ENCODE peak calls at places on chromosomes 13 and 19, in four cellular contexts. M is AG04450, T is colonic mucosa, Z is ovary. Q is an unnamed sample. For H3K9me3, the result is how much of the 10 kb centered on the place peaks cover.

GRCh38 chr13:19680751-19681150 is 47.3 kb downstream of the MPHOSPH8 start:
- DNase-seq in M (no peak), T (no peak), Z (no peak), Q (no peak)

GRCh38 chr13:73061478-73062275 is 2.9 kb downstream of the KLF5 start:
- DNase-seq in M (no peak), T (peak), Z (no peak), Q (no peak)

GRCh38 chr13:104024416-104025170 is 958.4 kb upstream of the SLC10A2 start:
- DNase-seq in M (no peak), T (no peak), Z (no peak), Q (no peak)

GRCh38 chr13:48570225-48570828 is 37.4 kb upstream of the RCBTB2 start:
- DNase-seq in M (no peak), T (no peak), Z (no peak), Q (no peak)

GRCh38 chr19:43872547-43873336 is 45.6 kb downstream of the ZNF283 start:
- DNase-seq in M (no peak), T (no peak), Z (no peak), Q (no peak)

GRCh38 chr13:84399320-84400085 is 517.2 kb upstream of the SLITRK1 start:
- DNase-seq in M (no peak), T (no peak), Z (no peak), Q (no peak)

GRCh38 chr19:13120817-13121216 is 2.8 kb downstream of the NACC1 start:
- DNase-seq in M (no peak), T (no peak), Z (no peak), Q (no peak)

GRCh38 chr19:14476663-14477401 is 1.7 kb upstream of the PTGER1 start:
- DNase-seq in M (peak), T (peak), Z (no peak), Q (no peak)

GRCh38 chr13:53201454-53202225 is 173.0 kb downstream of the OLFM4 start:
- DNase-seq in M (no peak), T (peak), Z (no peak), Q (peak)

GRCh38 chr13:79749985-79750551 is 269.1 kb downstream of the NDFIP2 start:
- DNase-seq in M (peak), T (no peak), Z (peak), Q (peak)

GRCh38 chr19:38932425-38933179 is 1.9 kb downstream of the MRPS12 start:
- DNase-seq in M (no peak), T (no peak), Z (no peak), Q (no peak)

GRCh38 chr19:28023064-28023463 is 1189.9 kb downstream of the UQCRFS1 start:
- DNase-seq in M (no peak), T (no peak), Z (no peak), Q (no peak)

GRCh38 chr19:38001158-38001781 is 94.3 kb downstream of the SIPA1L3 start:
- DNase-seq in M (no peak), T (no peak), Z (no peak), Q (no peak)

GRCh38 chr19:8145969-8146368 is 3.4 kb downstream of the FBN3 start:
- DNase-seq in M (no peak), T (no peak), Z (no peak), Q (no peak)

GRCh38 chr13:112882555-112883024 is 86.4 kb upstream of the MCF2L start:
- DNase-seq in M (no peak), T (no peak), Z (no peak), Q (no peak)

GRCh38 chr13:32206097-32206740 is 108.9 kb downstream of the ZAR1L start:
- DNase-seq in M (no peak), T (no peak), Z (no peak), Q (no peak)

GRCh38 chr13:107883561-107884175 is 331.7 kb downstream of the LIG4 start:
- DNase-seq in M (peak), T (no peak), Z (no peak), Q (no peak)

GRCh38 chr19:6590458-6591319 is at the start of gene CD70:
- DNase-seq in M (no peak), T (no peak), Z (no peak), Q (no peak)

GRCh38 chr13:75633285-75633684 is 2.8 kb upstream of the LMO7 start:
- DNase-seq in M (peak), T (no peak), Z (no peak), Q (no peak)

GRCh38 chr13:47289578-47289977 is 392.7 kb upstream of the HTR2A start:
- DNase-seq in M (no peak), T (no peak), Z (no peak), Q (no peak)

GRCh38 chr13:112772539-112772909 is 82.7 kb downstream of the ATP11A start:
- DNase-seq in M (no peak), T (no peak), Z (no peak), Q (no peak)

GRCh38 chr13:34044041-34044440 is 226.1 kb downstream of the RFC3 start:
- DNase-seq in M (no peak), T (no peak), Z (no peak), Q (no peak)

GRCh38 chr19:35164418-35164817 is 9.9 kb downstream of the FXYD5 start:
- DNase-seq in M (no peak), T (no peak), Z (no peak), Q (no peak)
- H3K9me3 ChIP-seq in M (under half), T (under half), Z (under half), Q (under half)

DNA sequence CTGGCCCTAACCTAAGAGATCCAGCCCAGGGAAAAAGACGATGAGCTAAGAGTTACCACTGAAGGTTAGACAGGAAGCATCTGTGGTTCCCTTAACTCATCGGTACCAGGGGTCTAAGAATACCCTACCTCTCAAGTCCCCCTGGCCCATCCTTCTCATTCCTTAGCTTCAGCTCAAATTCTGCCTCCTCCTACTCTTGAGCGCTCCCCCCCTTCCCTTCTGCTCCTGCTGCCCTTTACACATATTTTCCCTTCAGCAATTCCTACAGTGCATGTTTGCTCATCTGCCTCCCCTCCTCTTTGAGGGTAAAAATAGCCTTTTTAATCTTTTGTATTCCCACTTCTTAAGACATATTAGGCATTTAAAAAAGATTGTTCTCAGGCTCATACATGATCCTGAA is 33.2 kb downstream of the LNX2 start:
- DNase-seq in M (no peak), T (no peak), Z (no peak), Q (no peak)
- H3K9me3 ChIP-seq in M (under half), T (under half), Z (under half), Q (under half)

GRCh38 chr19:15759962-15760565 is 22.3 kb downstream of the OR10H3 start:
- DNase-seq in M (no peak), T (peak), Z (no peak), Q (no peak)

GRCh38 chr19:15758379-15758778 is 20.6 kb downstream of the OR10H3 start:
- DNase-seq in M (no peak), T (no peak), Z (no peak), Q (no peak)
- H3K9me3 ChIP-seq in M (under half), T (under half), Z (under half), Q (under half)

GRCh38 chr19:22733691-22734090 is 50.3 kb downstream of the ZNF99 start:
- DNase-seq in M (no peak), T (no peak), Z (no peak), Q (no peak)
- H3K9me3 ChIP-seq in M (under half), T (under half), Z (under half), Q (under half)

DNA sequence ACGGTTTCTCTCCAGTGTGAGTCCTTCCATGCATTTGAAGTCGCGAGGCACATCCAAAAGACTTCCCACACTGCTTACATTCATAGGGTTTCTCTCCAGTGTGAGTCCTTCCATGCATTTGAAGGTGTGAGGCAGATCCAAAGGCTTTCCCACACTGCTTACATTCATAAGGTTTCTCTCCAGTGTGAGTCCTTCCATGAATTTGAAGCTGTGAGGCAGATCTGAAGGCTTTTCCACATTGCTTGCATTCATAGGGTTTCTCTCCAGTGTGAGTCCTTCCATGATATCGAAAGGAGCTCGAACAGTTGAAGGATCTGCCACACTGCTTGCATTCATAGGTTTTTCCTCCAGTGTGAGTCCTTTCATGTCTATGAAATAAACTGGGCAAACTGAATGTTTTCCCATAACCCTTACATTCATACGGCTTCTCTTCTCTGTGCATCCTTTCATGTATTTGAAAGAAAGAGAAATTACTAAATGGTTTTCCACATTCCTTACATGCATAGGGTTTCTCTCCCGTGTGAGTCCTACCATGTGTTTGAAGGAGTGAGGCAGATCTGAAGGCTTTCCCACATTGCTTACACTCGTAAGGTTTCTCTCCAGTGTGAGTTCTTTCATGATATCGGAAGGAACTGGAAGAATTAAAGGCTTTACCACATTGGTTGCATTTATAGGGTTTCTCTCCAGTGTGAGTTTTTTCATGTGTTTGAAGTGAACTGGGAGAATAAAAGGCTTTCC is 20.3 kb downstream of the ZNF433 start:
- DNase-seq in M (no peak), T (no peak), Z (no peak), Q (no peak)
- H3K9me3 ChIP-seq in M (half or more), T (under half), Z (under half), Q (half or more)

GRCh38 chr19:50058425-50058824 is 32.6 kb downstream of the ZNF473 start:
- DNase-seq in M (no peak), T (no peak), Z (no peak), Q (no peak)
- H3K9me3 ChIP-seq in M (under half), T (under half), Z (under half), Q (half or more)

GRCh38 chr19:57712222-57712621 is 3.2 kb upstream of the ZNF154 start:
- DNase-seq in M (no peak), T (no peak), Z (no peak), Q (no peak)

GRCh38 chr19:57708641-57709354 is at the start of gene ZNF154:
- DNase-seq in M (peak), T (peak), Z (peak), Q (peak)

GRCh38 chr19:57709616-57710015 is 612 bp upstream of the ZNF154 start:
- DNase-seq in M (no peak), T (no peak), Z (no peak), Q (no peak)

GRCh38 chr19:57701625-57702024 is 7.4 kb downstream of the ZNF154 start:
- DNase-seq in M (no peak), T (no peak), Z (no peak), Q (no peak)

DNA sequence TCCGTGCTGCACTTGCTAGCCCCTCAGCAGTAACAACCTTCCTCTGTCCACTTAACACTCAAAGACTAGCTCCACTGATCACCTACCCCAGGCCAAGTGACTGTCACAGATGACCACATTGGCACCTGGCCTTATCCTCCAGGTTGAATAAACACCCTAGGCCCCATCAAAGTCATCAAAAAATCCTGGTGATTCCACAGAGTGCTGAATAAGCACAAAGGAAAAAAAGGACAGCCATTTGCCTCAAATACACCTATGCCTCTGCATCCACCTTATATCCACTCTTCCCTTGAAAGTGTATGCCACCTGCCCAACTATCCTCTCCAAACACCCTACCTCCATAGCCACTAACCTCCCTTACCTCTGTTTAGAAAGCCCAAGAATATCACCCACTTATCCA is 2.7 kb downstream of the ZNF154 start:
- DNase-seq in M (no peak), T (no peak), Z (no peak), Q (no peak)
- H3K9me3 ChIP-seq in M (half or more), T (under half), Z (under half), Q (half or more)

GRCh38 chr19:56562766-56563165 is 4.5 kb upstream of the ZNF470 start:
- DNase-seq in M (no peak), T (no peak), Z (no peak), Q (no peak)

GRCh38 chr19:56566904-56567273 is 379 bp upstream of the ZNF470 start:
- DNase-seq in M (no peak), T (peak), Z (no peak), Q (peak)

DNA sequence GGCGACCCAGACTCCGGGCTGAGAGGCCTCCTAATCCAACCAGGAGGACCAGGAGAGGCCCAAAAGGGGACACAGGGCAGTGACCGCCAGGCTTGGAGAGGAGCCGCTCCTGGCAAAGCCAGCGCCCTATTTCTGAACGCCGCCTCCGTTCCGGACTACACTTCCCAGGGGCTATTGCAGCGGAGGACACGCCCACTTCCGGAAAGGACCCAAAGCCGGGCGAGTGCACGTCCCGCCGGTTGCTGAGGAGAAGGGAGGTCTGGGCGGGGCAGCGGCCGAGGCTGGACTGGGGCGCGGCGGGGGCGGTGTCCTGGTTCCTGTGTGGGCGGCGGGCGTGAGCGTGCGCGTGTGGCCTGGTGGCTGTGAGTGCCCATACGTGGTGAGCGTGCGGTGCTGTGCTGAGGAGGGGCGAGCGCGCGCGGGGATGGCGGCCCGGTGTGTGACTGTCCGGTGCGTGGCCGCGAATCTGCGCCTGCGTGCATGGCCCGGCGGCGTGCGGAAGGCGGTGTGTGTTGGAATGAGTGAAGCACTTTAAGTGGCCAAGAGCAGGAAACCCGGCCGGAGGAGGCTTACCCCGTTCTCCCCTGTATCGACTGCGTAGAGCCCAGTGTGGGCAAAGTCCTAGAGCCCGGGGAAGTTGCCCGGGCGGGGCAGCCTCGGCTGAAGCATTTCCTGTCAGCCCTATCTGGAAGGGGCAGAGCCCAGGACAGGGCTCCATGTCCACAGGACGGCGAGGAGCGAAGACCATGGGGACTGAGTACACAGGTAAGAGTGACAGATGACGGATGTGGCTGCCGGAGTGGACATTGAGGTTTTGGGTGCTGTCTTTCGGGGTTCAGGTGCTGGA is at the start of gene ZNF470:
- DNase-seq in M (peak), T (peak), Z (peak), Q (peak)
- H3K9me3 ChIP-seq in M (half or more), T (under half), Z (under half), Q (half or more)

GRCh38 chr19:15501596-15501995 is 6.7 kb upstream of the CYP4F22 start:
- DNase-seq in M (no peak), T (no peak), Z (no peak), Q (no peak)
- H3K9me3 ChIP-seq in M (under half), T (under half), Z (under half), Q (under half)